ENCODE peak calls at places on chromosomes 3 and 15, in six cellular contexts. R is cardiac fibroblast, D is transverse colon, T is GM23338, M is choroid plexus epithelial cell, X is OCI-LY7. I is an unnamed sample.

GRCh38 chr15:74340139-74340538 is 27.3 kb downstream of the CYP11A1 start:
- DNase-seq in M (no peak), X (no peak), T (no peak), D (no peak), R (peak), I (peak)

GRCh38 chr3:171838218-171838720 is 4.9 kb upstream of the TMEM212 start:
- DNase-seq in X (no peak), T (peak), M (peak), R (peak), D (peak), I (peak)

GRCh38 chr15:66765478-66766281 is 63.6 kb downstream of the SMAD6 start:
- DNase-seq in T (no peak), X (no peak), M (no peak), D (peak), R (no peak), I (no peak)

GRCh38 chr3:165805834-165806561 is 31.2 kb downstream of the BCHE start:
- DNase-seq in T (no peak), R (no peak), M (no peak), D (no peak), X (no peak), I (peak)

GRCh38 chr3:45008117-45008516 is 18.0 kb upstream of the CLEC3B start:
- DNase-seq in M (peak), X (no peak), R (peak), D (no peak), T (no peak), I (peak)

GRCh38 chr15:87851497-87851896 is 405.0 kb downstream of the NTRK3 start:
- DNase-seq in X (no peak), D (no peak), R (no peak), M (no peak), T (no peak), I (no peak)

GRCh38 chr15:86568378-86568777 is 488.7 kb downstream of the AGBL1 start:
- DNase-seq in M (no peak), T (no peak), X (no peak), R (no peak), D (no peak), I (no peak)

GRCh38 chr15:77091072-77091471 is 20.2 kb upstream of the TSPAN3 start:
- DNase-seq in R (no peak), D (no peak), M (no peak), X (no peak), T (no peak), I (no peak)

GRCh38 chr3:28668377-28668721 is 319.7 kb upstream of the AZI2 start:
- DNase-seq in X (no peak), T (no peak), M (no peak), R (no peak), D (no peak), I (no peak)

GRCh38 chr3:184911570-184911969 is 99.6 kb downstream of the VPS8 start:
- DNase-seq in X (no peak), R (no peak), M (no peak), T (peak), D (no peak), I (no peak)

GRCh38 chr3:32276279-32276841 is 37.9 kb downstream of the CMTM8 start:
- DNase-seq in D (no peak), T (no peak), R (peak), X (no peak), M (peak), I (peak)

GRCh38 chr3:78666458-78666800 is 1101.4 kb downstream of the ROBO1 start:
- DNase-seq in T (no peak), X (no peak), D (no peak), M (peak), R (peak), I (peak)

GRCh38 chr15:28274211-28274610 is 47.8 kb downstream of the HERC2 start:
- DNase-seq in M (no peak), R (no peak), X (no peak), D (no peak), T (no peak), I (no peak)

GRCh38 chr3:192862408-192863385 is 55.0 kb downstream of the MB21D2 start:
- DNase-seq in R (no peak), X (no peak), T (no peak), M (no peak), D (no peak), I (no peak)

GRCh38 chr15:61839541-61839940 is 220.7 kb downstream of the VPS13C start:
- DNase-seq in M (peak), X (no peak), R (peak), T (no peak), D (no peak), I (no peak)

GRCh38 chr3:21673393-21673792 is 77.6 kb downstream of the ZNF385D start:
- DNase-seq in D (no peak), M (no peak), T (no peak), X (no peak), R (peak), I (peak)

GRCh38 chr3:123688241-123688747 is 103.4 kb upstream of the HACD2 start:
- DNase-seq in X (no peak), M (peak), R (peak), T (no peak), D (no peak), I (peak)

GRCh38 chr3:12420393-12420792 is 63.9 kb upstream of the TSEN2 start:
- DNase-seq in T (no peak), M (no peak), X (no peak), R (no peak), D (no peak), I (peak)

GRCh38 chr3:57557088-57557537 is 1.0 kb downstream of the PDE12 start:
- DNase-seq in R (peak), M (peak), T (peak), D (peak), X (peak), I (peak)

GRCh38 chr3:10721101-10721500 is 94.9 kb upstream of the SLC6A11 start:
- DNase-seq in R (no peak), D (no peak), T (no peak), X (no peak), M (no peak), I (no peak)

GRCh38 chr3:35817212-35817611 is 177.9 kb downstream of the ARPP21 start:
- DNase-seq in T (no peak), X (no peak), M (no peak), D (no peak), R (no peak), I (no peak)

GRCh38 chr3:35028157-35028556 is 611.2 kb upstream of the ARPP21 start:
- DNase-seq in D (no peak), T (no peak), R (no peak), M (no peak), X (no peak), I (no peak)

GRCh38 chr3:139353920-139354556 is 10.2 kb downstream of the MRPS22 start:
- DNase-seq in T (peak), X (peak), R (peak), M (peak), D (no peak), I (peak)

DNA sequence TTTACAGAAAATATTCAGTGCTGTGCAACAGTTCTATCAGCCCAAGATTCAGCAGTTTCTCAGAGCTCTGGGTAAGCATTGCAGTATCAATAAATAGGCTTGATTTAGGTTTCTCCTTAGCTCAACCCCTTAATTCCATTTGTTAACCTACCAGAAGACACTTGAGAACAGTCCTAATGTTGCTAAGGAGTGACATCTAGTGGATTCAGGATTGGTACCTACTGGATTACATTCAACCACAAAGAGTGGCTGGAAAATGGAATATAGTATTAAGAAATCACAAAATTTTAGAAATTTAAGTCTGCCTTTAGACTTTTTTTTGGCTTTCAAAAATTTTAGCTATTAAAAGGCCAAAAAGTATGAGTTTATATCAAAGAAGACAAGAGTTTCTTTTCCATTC is 34.7 kb downstream of the POLG start:
- DNase-seq in D (no peak), X (no peak), M (peak), T (no peak), R (peak), I (peak)
- TF ChIP-seq CTCF in D (no peak), X (peak), M (peak), T (no peak), R (peak), I (peak)

GRCh38 chr15:35705030-35705884 is 159.3 kb upstream of the DPH6 start:
- DNase-seq in M (no peak), D (no peak), X (no peak), T (no peak), R (no peak), I (no peak)

GRCh38 chr15:35702946-35703495 is 157.1 kb upstream of the DPH6 start:
- DNase-seq in R (no peak), M (no peak), X (no peak), T (no peak), D (no peak), I (no peak)

GRCh38 chr15:35701402-35702046 is 155.6 kb upstream of the DPH6 start:
- DNase-seq in T (no peak), D (no peak), X (no peak), R (no peak), M (no peak), I (no peak)

DNA sequence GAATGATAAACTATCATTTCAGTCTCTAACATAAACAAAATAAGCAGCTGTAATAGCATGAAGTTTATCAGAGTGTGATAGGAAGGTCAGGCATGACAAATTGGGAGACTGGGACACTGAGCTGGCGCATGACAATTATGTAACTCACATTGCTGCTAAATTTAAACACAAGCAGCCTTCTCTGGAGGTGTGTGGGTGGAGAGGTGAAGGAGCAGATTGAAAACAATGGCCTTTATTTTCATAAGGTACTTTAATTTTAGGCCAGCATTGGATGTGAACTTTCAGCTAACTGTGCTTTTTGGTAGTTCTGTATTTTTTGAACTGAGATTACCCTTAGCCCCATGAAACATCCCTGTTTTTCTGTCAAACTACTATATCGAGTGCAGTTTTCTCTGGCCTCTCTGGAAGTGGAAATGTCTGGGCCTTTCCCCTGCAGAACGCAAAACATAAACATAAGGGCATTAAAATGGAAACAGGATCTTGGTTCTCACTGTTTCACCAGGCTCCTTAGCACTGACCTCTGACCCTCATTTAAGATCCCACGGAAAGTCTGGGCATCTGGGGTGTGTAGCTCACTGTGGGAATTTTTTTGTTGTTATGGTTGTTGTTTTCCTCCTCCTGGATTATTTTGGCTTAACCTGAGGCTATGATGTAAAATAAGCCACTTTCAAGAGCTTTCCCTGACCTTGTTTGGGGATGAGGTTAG is 160.1 kb upstream of the DPH6 start:
- DNase-seq in X (no peak), R (peak), M (peak), T (no peak), D (no peak), I (peak)
- H3K4me3 ChIP-seq in X (no peak), R (no peak), M (no peak), T (no peak), D (no peak), I (no peak)

GRCh38 chr3:41223078-41223477 is 23.8 kb downstream of the CTNNB1 start:
- DNase-seq in R (no peak), T (no peak), M (no peak), X (no peak), D (no peak), I (no peak)
- TF ChIP-seq CTCF in R (no peak), T (no peak), M (no peak), X (no peak), D (no peak), I (no peak)

GRCh38 chr3:14042680-14043079 is 82.0 kb downstream of the CHCHD4 start:
- DNase-seq in R (peak), X (no peak), M (peak), T (no peak), D (no peak), I (peak)

GRCh38 chr3:14047841-14048240 is 76.8 kb downstream of the CHCHD4 start:
- DNase-seq in X (no peak), T (no peak), D (no peak), R (no peak), M (no peak), I (no peak)

GRCh38 chr3:14047027-14047426 is 77.6 kb downstream of the CHCHD4 start:
- DNase-seq in T (no peak), R (no peak), M (no peak), D (no peak), X (no peak), I (no peak)
- H3K4me3 ChIP-seq in T (no peak), R (no peak), M (no peak), D (no peak), X (no peak), I (no peak)

DNA sequence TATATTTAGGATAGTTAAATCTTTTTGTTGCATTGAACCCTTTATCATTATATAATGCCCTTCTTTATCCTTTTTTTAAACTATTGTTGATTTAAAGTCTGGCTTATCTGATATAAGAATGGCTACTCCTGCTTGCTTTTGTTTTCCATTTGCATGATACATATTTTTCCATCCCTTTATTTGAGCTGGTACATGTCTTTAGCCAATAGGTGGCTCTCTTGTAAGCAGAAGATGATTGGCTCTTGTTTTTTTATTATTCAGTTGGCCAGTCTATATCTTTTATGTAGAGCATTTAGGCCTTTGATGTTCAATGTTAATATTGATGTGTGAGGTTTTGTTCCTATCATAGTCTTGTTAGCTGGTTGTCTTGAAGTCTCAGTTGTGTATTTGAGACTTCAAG is 99.5 kb upstream of the MCTP2 start:
- DNase-seq in M (peak), R (no peak), X (peak), D (no peak), T (no peak), I (peak)
- TF ChIP-seq CTCF in M (no peak), R (no peak), X (peak), D (no peak), T (no peak), I (peak)

DNA sequence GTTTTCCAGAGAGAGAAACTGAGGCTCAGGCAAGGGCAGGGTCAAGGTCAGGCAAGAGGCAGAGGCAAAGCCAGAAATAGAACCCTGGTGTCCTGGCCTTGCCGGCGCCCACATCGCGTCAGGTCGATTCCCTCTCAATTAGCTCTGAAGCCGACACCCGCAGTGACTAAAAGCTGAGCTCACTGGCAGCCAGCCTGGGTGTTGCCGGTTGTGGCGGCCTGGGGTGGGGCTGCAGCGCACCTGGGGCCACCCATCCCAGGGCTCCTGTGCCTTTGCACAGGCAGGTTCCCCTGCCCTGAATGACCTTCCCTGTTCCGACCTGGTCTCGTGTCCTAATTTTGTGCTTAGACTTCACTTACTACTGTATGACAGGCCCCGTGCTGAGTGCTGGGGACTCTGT is 6.2 kb downstream of the SEMA3F start:
- DNase-seq in X (no peak), M (no peak), D (peak), T (no peak), R (no peak), I (no peak)
- H3K4me3 ChIP-seq in X (no peak), M (no peak), D (no peak), T (no peak), R (no peak), I (no peak)

GRCh38 chr3:111984636-111985298 is 5.9 kb downstream of the ABHD10 start:
- DNase-seq in D (no peak), X (no peak), M (no peak), R (no peak), T (no peak), I (no peak)
- TF ChIP-seq CTCF in D (no peak), X (no peak), M (no peak), R (no peak), T (no peak), I (no peak)

GRCh38 chr15:38904298-38904697 is 339.7 kb upstream of the RASGRP1 start:
- DNase-seq in T (peak), M (no peak), X (no peak), R (no peak), D (no peak), I (no peak)

DNA sequence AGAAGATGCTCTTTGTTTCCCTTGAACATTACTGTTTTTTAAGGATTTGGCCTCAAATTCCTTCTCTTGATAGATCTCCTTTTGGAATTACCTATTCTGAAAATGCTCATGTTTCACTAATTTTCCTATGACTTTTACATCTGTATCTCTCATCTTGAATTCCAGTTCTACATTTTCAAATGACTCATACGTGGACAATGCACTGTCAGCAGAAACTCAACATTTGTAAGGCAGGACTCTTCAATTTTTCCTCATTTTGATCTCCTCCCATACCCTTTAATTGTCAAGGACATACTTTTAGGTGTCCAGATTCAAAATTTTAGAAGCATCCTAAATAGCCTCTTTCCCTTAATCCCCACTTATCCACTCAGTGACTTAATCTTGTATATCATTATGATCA is 341.0 kb upstream of the RASGRP1 start:
- DNase-seq in R (peak), X (no peak), D (no peak), T (no peak), M (peak), I (peak)
- H3K4me3 ChIP-seq in R (no peak), X (no peak), D (no peak), T (no peak), M (no peak), I (no peak)

DNA sequence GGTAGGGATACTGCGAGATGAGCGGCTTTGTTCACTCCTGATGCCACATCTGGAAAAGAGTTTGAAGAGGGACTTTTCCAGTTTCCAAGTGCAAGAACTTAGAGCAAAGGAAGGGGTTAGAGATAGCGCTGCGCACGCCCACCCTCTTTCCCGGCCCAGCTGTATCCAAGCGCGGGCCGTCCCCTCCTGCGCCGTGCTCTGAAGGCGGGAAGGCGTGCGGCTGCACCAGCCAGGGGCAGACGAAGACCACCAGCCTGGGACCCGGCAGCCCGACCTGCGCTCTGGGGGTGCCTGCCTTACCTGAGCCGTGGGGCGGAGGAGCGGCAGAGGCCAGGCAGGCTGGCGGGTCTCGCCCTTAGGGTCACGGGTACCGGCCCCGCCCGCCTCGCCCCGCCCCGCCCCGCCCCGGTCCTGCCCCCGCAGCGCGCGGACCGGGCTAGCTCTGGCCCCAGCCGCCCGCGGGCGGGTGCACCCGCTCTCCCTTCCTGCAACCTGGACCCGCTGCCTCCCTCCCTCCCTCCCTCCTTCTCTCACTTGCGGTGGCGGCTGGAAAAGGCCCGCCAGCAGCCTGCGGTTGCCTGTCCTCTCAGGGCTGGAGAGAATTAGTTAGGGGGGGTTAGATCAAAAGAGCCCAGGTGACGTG is at the start of gene WDR72:
- DNase-seq in R (no peak), M (no peak), X (no peak), T (peak), D (peak), I (no peak)
- TF ChIP-seq CTCF in R (no peak), M (no peak), X (no peak), T (no peak), D (no peak), I (no peak)